ENCODE peak calls at places on chromosomes 1 and 21, in six cellular contexts. One of them, this sample, is unnamed.

GRCh38 chr1:225655509-225656258 is 2.8 kb upstream of the ENAH start:
- DNase-seq in glutamatergic neuron: no peak
- DNase-seq in fibroblast of the aortic adventitia: peak; percentile 98
- DNase-seq in GM20000: no peak
- DNase-seq in dorsolateral prefrontal cortex: peak; percentile 41
- DNase-seq in AG10803: peak; percentile 99
- DNase-seq in this sample: peak; percentile 97

GRCh38 chr1:8889925-8890785 is 11.7 kb upstream of the ENO1 start:
- DNase-seq in glutamatergic neuron: no peak
- DNase-seq in fibroblast of the aortic adventitia: peak; percentile 82
- DNase-seq in GM20000: no peak
- DNase-seq in dorsolateral prefrontal cortex: peak; percentile 83
- DNase-seq in AG10803: peak; percentile 98
- DNase-seq in this sample: peak; percentile 98

GRCh38 chr1:32151319-32151787 is 28.1 kb upstream of the TXLNA start:
- DNase-seq in glutamatergic neuron: no peak
- DNase-seq in fibroblast of the aortic adventitia: peak; percentile 59
- DNase-seq in GM20000: no peak
- DNase-seq in dorsolateral prefrontal cortex: no peak
- DNase-seq in AG10803: peak; percentile 71
- DNase-seq in this sample: peak; percentile 65

GRCh38 chr1:11157867-11158266 is 31.3 kb upstream of the ANGPTL7 start:
- DNase-seq in glutamatergic neuron: no peak
- DNase-seq in fibroblast of the aortic adventitia: peak; percentile 87
- DNase-seq in GM20000: no peak
- DNase-seq in dorsolateral prefrontal cortex: no peak
- DNase-seq in AG10803: peak; percentile 88
- DNase-seq in this sample: peak; percentile 57

GRCh38 chr1:7705048-7705907 is 65.8 kb upstream of the VAMP3 start:
- DNase-seq in glutamatergic neuron: peak; percentile 59
- DNase-seq in fibroblast of the aortic adventitia: no peak
- DNase-seq in GM20000: no peak
- DNase-seq in dorsolateral prefrontal cortex: peak; percentile 61
- DNase-seq in AG10803: no peak
- DNase-seq in this sample: no peak

GRCh38 chr1:15876357-15876756 is 28.9 kb downstream of the SPEN start:
- DNase-seq in glutamatergic neuron: peak; percentile 47
- DNase-seq in fibroblast of the aortic adventitia: no peak
- DNase-seq in GM20000: no peak
- DNase-seq in dorsolateral prefrontal cortex: no peak
- DNase-seq in AG10803: no peak
- DNase-seq in this sample: no peak

GRCh38 chr1:41933106-41933505 is 14.4 kb upstream of the HIVEP3 start:
- DNase-seq in glutamatergic neuron: no peak
- DNase-seq in fibroblast of the aortic adventitia: no peak
- DNase-seq in GM20000: no peak
- DNase-seq in dorsolateral prefrontal cortex: no peak
- DNase-seq in AG10803: no peak
- DNase-seq in this sample: no peak

GRCh38 chr1:25794325-25794724 is 5.7 kb upstream of the SELENON start:
- DNase-seq in glutamatergic neuron: no peak
- DNase-seq in fibroblast of the aortic adventitia: no peak
- DNase-seq in GM20000: no peak
- DNase-seq in dorsolateral prefrontal cortex: no peak
- DNase-seq in AG10803: peak; percentile 64
- DNase-seq in this sample: no peak

GRCh38 chr1:227357229-227358078 is 39.2 kb upstream of the CDC42BPA start:
- DNase-seq in glutamatergic neuron: peak; percentile 20
- DNase-seq in fibroblast of the aortic adventitia: peak; percentile 94
- DNase-seq in GM20000: no peak
- DNase-seq in dorsolateral prefrontal cortex: no peak
- DNase-seq in AG10803: peak; percentile 68
- DNase-seq in this sample: peak; percentile 94

GRCh38 chr1:245704765-245705164 is 550.0 kb downstream of the KIF26B start:
- DNase-seq in glutamatergic neuron: no peak
- DNase-seq in fibroblast of the aortic adventitia: peak; percentile 50
- DNase-seq in GM20000: no peak
- DNase-seq in dorsolateral prefrontal cortex: no peak
- DNase-seq in AG10803: peak; percentile 22
- DNase-seq in this sample: peak; percentile 70

GRCh38 chr1:200659269-200659668 is 10.4 kb downstream of the DDX59 start:
- DNase-seq in glutamatergic neuron: no peak
- DNase-seq in fibroblast of the aortic adventitia: no peak
- DNase-seq in GM20000: no peak
- DNase-seq in dorsolateral prefrontal cortex: no peak
- DNase-seq in AG10803: peak; percentile 51
- DNase-seq in this sample: no peak

GRCh38 chr1:29974345-29974744 is 738.0 kb downstream of the PTPRU start:
- DNase-seq in glutamatergic neuron: no peak
- DNase-seq in fibroblast of the aortic adventitia: peak; percentile 77
- DNase-seq in GM20000: no peak
- DNase-seq in dorsolateral prefrontal cortex: no peak
- DNase-seq in AG10803: peak; percentile 73
- DNase-seq in this sample: peak; percentile 6

GRCh38 chr1:203124546-203125317 is 2.8 kb upstream of the ADORA1 start:
- DNase-seq in glutamatergic neuron: no peak
- DNase-seq in fibroblast of the aortic adventitia: peak; percentile 34
- DNase-seq in GM20000: no peak
- DNase-seq in dorsolateral prefrontal cortex: no peak
- DNase-seq in AG10803: no peak
- DNase-seq in this sample: peak; percentile 36

DNA sequence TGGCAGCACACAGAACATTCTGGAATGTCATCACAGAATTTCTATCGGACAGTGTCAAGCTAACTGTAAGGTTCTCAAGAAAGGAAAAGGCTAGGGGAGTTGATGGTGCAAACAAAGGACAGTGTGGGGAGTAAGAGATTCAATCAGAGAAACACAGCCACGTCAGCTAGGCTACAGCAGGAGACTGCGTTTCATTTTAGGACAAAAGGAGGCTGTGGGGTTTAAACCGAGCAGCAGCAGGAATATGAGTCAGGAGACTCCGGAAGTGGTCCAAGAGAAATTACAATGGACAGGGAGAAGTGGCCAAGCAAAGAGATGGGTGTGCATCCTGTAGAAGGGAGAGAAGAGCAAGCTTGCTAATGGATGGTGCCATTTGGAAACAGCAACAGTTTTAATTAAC is 37.4 kb upstream of the C1orf198 start:
- DNase-seq in glutamatergic neuron: no peak
- DNase-seq in fibroblast of the aortic adventitia: peak; percentile 86
- DNase-seq in GM20000: no peak
- DNase-seq in dorsolateral prefrontal cortex: no peak
- DNase-seq in AG10803: peak; percentile 56
- DNase-seq in this sample: peak; percentile 77
- TF ChIP-seq CTCF in glutamatergic neuron: no peak
- TF ChIP-seq CTCF in fibroblast of the aortic adventitia: no peak
- TF ChIP-seq CTCF in GM20000: no peak
- TF ChIP-seq CTCF in dorsolateral prefrontal cortex: no peak
- TF ChIP-seq CTCF in AG10803: no peak
- TF ChIP-seq CTCF in this sample: no peak

GRCh38 chr1:218665216-218665615 is 320.1 kb downstream of the TGFB2 start:
- DNase-seq in glutamatergic neuron: no peak
- DNase-seq in fibroblast of the aortic adventitia: peak; percentile 93
- DNase-seq in GM20000: no peak
- DNase-seq in dorsolateral prefrontal cortex: peak; percentile 80
- DNase-seq in AG10803: peak; percentile 65
- DNase-seq in this sample: peak; percentile 84
- TF ChIP-seq CTCF in glutamatergic neuron: no peak
- TF ChIP-seq CTCF in fibroblast of the aortic adventitia: no peak
- TF ChIP-seq CTCF in GM20000: no peak
- TF ChIP-seq CTCF in dorsolateral prefrontal cortex: no peak
- TF ChIP-seq CTCF in AG10803: no peak
- TF ChIP-seq CTCF in this sample: no peak

DNA sequence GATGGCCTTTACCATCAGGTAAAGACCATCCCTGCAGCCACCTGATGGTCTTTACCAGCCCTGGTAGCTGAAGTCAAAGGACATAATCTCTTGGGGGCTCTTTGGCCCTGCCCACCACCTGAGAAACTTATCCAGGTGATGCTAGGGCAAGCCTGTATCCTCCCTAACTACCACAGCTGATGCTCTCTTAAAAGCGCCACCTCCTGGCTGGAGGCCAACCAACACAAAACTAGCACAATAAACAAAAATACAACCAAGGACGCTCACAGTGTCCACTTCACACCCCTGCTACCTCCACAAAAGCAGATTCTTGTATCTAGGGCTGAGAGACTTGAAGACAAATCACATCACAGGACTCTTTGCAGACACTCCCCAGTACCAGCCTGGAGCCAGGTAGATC is 357.1 kb upstream of the POU3F1 start:
- DNase-seq in glutamatergic neuron: no peak
- DNase-seq in fibroblast of the aortic adventitia: no peak
- DNase-seq in GM20000: no peak
- DNase-seq in dorsolateral prefrontal cortex: no peak
- DNase-seq in AG10803: no peak
- DNase-seq in this sample: no peak
- TF ChIP-seq CTCF in glutamatergic neuron: no peak
- TF ChIP-seq CTCF in fibroblast of the aortic adventitia: no peak
- TF ChIP-seq CTCF in GM20000: peak; percentile 20
- TF ChIP-seq CTCF in dorsolateral prefrontal cortex: no peak
- TF ChIP-seq CTCF in AG10803: no peak
- TF ChIP-seq CTCF in this sample: no peak

GRCh38 chr21:41361053-41361785 is 608 bp upstream of the MX2 start:
- DNase-seq in glutamatergic neuron: no peak
- DNase-seq in fibroblast of the aortic adventitia: no peak
- DNase-seq in GM20000: no peak
- DNase-seq in dorsolateral prefrontal cortex: no peak
- DNase-seq in AG10803: no peak
- DNase-seq in this sample: no peak

GRCh38 chr21:41358193-41359166 is 3.3 kb upstream of the MX2 start:
- DNase-seq in glutamatergic neuron: no peak
- DNase-seq in fibroblast of the aortic adventitia: no peak
- DNase-seq in GM20000: no peak
- DNase-seq in dorsolateral prefrontal cortex: no peak
- DNase-seq in AG10803: no peak
- DNase-seq in this sample: no peak

GRCh38 chr21:41361786-41362604 is at the start of gene MX2:
- DNase-seq in glutamatergic neuron: no peak
- DNase-seq in fibroblast of the aortic adventitia: peak; percentile 79
- DNase-seq in GM20000: peak; percentile 73
- DNase-seq in dorsolateral prefrontal cortex: no peak
- DNase-seq in AG10803: peak; percentile 92
- DNase-seq in this sample: peak; percentile 80

GRCh38 chr21:41359289-41359688 is 2.5 kb upstream of the MX2 start:
- DNase-seq in glutamatergic neuron: no peak
- DNase-seq in fibroblast of the aortic adventitia: no peak
- DNase-seq in GM20000: no peak
- DNase-seq in dorsolateral prefrontal cortex: no peak
- DNase-seq in AG10803: no peak
- DNase-seq in this sample: no peak

DNA sequence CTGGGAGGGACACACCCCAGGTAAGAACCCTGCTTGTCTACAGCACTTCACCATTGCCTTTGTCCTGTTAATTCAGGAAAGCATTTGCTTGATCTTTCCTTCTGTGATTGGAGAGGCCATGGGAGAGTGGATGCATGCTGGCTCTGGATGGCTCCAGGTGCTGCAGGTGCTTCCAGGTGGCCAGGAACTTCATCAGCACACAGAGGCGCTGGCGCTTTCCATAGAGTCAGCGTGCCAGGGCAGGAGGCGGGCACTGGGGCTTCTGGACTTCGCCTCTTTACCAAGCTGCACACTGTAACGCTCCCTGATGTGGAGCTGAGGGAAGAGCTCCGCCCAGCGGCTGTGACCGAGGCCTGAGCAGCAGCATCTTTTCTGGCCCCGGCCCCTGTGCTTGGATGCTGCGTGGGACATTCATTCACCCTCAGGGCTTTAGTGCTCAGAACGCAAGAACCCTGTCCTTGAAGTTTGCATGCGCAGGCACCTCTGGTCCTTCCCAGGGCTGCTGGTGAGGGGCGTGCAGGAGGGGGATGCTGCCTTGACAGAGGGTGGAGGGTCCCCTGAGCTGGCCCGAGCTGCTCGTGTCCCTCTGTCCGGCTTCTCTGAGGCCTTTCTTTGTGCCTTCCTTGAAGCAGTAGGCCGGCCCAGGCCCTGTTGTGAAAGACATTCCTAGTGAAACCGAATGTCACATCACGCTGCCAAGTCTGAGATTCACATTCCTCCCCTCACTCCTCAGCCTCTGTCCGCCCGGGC is 1.6 kb upstream of the MX2 start:
- DNase-seq in glutamatergic neuron: no peak
- DNase-seq in fibroblast of the aortic adventitia: peak; percentile 63
- DNase-seq in GM20000: no peak
- DNase-seq in dorsolateral prefrontal cortex: no peak
- DNase-seq in AG10803: peak; percentile 82
- DNase-seq in this sample: peak; percentile 69
- TF ChIP-seq CTCF in glutamatergic neuron: no peak
- TF ChIP-seq CTCF in fibroblast of the aortic adventitia: no peak
- TF ChIP-seq CTCF in GM20000: no peak
- TF ChIP-seq CTCF in dorsolateral prefrontal cortex: no peak
- TF ChIP-seq CTCF in AG10803: no peak
- TF ChIP-seq CTCF in this sample: no peak

GRCh38 chr1:180365039-180365438 is 135.0 kb downstream of the LHX4 start:
- DNase-seq in glutamatergic neuron: no peak
- DNase-seq in fibroblast of the aortic adventitia: no peak
- DNase-seq in GM20000: no peak
- DNase-seq in dorsolateral prefrontal cortex: no peak
- DNase-seq in AG10803: no peak
- DNase-seq in this sample: no peak
- TF ChIP-seq CTCF in glutamatergic neuron: peak; percentile 11
- TF ChIP-seq CTCF in fibroblast of the aortic adventitia: no peak
- TF ChIP-seq CTCF in GM20000: peak; percentile 1
- TF ChIP-seq CTCF in dorsolateral prefrontal cortex: no peak
- TF ChIP-seq CTCF in AG10803: peak; percentile 12
- TF ChIP-seq CTCF in this sample: peak; percentile 18

DNA sequence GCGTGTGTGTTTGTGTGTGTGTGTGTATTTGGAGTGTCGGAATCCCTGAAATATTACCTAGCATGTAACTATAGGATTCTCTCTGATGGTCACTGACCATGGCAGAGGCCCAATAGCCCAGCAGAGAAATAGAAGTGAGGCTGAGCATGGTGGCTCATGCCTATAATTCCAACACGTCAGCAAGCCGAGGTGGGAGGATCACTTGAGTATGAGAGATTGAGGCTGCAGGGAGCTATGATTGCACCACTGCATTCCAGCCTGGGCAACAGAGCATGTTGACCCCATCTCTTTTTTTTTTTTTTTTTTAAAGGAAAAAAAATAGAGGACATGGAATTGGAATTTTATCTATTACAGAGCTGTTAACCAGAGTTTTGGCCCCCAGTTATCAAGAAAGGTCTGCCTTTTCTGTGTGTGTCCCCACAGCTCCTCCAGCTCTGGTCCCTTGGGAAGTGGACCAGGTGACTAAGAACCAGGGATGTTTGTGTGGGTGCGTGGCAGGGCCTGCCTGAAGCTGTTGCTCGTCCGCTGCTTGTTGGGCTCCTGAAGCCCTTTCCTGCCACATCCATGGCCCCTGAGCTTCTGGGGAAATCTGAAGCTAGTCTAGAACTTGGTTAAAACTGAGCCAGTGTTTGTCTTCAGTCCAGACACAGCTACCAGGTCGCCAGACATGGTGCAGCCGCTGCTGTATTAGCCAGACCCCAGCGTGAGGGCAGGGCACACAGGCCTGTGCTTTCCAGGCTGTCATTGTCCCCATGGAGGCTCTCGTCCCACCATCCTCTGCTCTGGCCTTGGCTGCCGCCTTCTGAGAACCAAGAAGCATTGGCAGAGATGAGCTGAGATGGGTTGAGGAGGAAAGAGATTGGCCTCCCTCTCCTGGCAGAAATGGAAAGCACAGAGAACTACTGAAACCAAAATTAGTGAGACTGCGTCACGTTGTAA is 25.5 kb downstream of the CAPN9 start:
- DNase-seq in glutamatergic neuron: no peak
- DNase-seq in fibroblast of the aortic adventitia: peak; percentile 70
- DNase-seq in GM20000: no peak
- DNase-seq in dorsolateral prefrontal cortex: peak; percentile 85
- DNase-seq in AG10803: peak; percentile 69
- DNase-seq in this sample: peak; percentile 78
- TF ChIP-seq CTCF in glutamatergic neuron: no peak
- TF ChIP-seq CTCF in fibroblast of the aortic adventitia: peak; percentile 76
- TF ChIP-seq CTCF in GM20000: no peak
- TF ChIP-seq CTCF in dorsolateral prefrontal cortex: peak; percentile 85
- TF ChIP-seq CTCF in AG10803: peak; percentile 83
- TF ChIP-seq CTCF in this sample: peak; percentile 72

GRCh38 chr1:74732960-74733615 is at the start of the genes CRYZ and TYW3:
- DNase-seq in glutamatergic neuron: peak; percentile 86
- DNase-seq in fibroblast of the aortic adventitia: peak; percentile 95
- DNase-seq in GM20000: peak; percentile 73
- DNase-seq in dorsolateral prefrontal cortex: peak; percentile 92
- DNase-seq in AG10803: peak; percentile 93
- DNase-seq in this sample: peak; percentile 96
- TF ChIP-seq CTCF in glutamatergic neuron: no peak
- TF ChIP-seq CTCF in fibroblast of the aortic adventitia: peak; percentile 0
- TF ChIP-seq CTCF in GM20000: no peak
- TF ChIP-seq CTCF in dorsolateral prefrontal cortex: peak; percentile 46
- TF ChIP-seq CTCF in AG10803: peak; percentile 10
- TF ChIP-seq CTCF in this sample: peak; percentile 0

This sample was measured in cardiac fibroblast.